ENCODE peak calls at places on chromosomes 4 and X, in six cellular contexts. S, I, Y, C, H and G are unnamed samples.

GRCh38 chr4:120331486-120332281 is 265.0 kb upstream of the MAD2L1 start:
- DNase-seq in S (no peak), I (no peak), Y (no peak), C (no peak), H (peak), G (no peak)

GRCh38 chr4:16827045-16827444 is 71.4 kb downstream of the LDB2 start:
- DNase-seq in S (no peak), I (no peak), Y (no peak), C (no peak), H (no peak), G (no peak)

GRCh38 chrX:40171513-40172168 is 73.9 kb upstream of the BCOR start:
- DNase-seq in S (peak), I (no peak), Y (peak), C (no peak), H (no peak), G (no peak)

GRCh38 chr4:55947254-55947882 is 1.4 kb upstream of the CEP135 start:
- DNase-seq in S (no peak), I (no peak), Y (no peak), C (no peak), H (peak), G (peak)

GRCh38 chr4:72857216-72857615 is 212.3 kb downstream of the COX18 start:
- DNase-seq in S (no peak), I (no peak), Y (no peak), C (no peak), H (no peak), G (no peak)

GRCh38 chrX:19889582-19890342 is 2.4 kb upstream of the SH3KBP1 start:
- DNase-seq in S (no peak), I (peak), Y (peak), C (no peak), H (peak), G (peak)

GRCh38 chr4:139556071-139556734 is at the start of gene SETD7:
- DNase-seq in S (peak), I (peak), Y (peak), C (peak), H (peak), G (peak)

GRCh38 chr4:7737268-7737645 is 202.4 kb downstream of the AFAP1 start:
- DNase-seq in S (no peak), I (no peak), Y (no peak), C (no peak), H (no peak), G (no peak)

GRCh38 chr4:147195386-147195785 is 249.7 kb upstream of the TTC29 start:
- DNase-seq in S (peak), I (no peak), Y (no peak), C (no peak), H (no peak), G (no peak)

GRCh38 chrX:81202413-81202794 is 502 bp downstream of the SH3BGRL start:
- DNase-seq in S (no peak), I (no peak), Y (peak), C (peak), H (no peak), G (no peak)

GRCh38 chrX:46737041-46737440 is 21.9 kb downstream of the SLC9A7 start:
- DNase-seq in S (no peak), I (no peak), Y (peak), C (no peak), H (no peak), G (no peak)

GRCh38 chr4:1556541-1557220 is 127.4 kb downstream of the FAM53A start:
- DNase-seq in S (no peak), I (no peak), Y (no peak), C (no peak), H (no peak), G (no peak)

GRCh38 chrX:120023259-120023658 is 54.2 kb downstream of the RHOXF2B start:
- DNase-seq in S (no peak), I (no peak), Y (no peak), C (no peak), H (no peak), G (no peak)

GRCh38 chr4:113435893-113436292 is 325.6 kb downstream of the CAMK2D start:
- DNase-seq in S (no peak), I (peak), Y (peak), C (no peak), H (peak), G (no peak)

GRCh38 chr4:21790437-21791029 is 158.0 kb downstream of the KCNIP4 start:
- DNase-seq in S (no peak), I (no peak), Y (peak), C (no peak), H (peak), G (peak)

GRCh38 chr4:22410645-22411247 is 105.1 kb downstream of the ADGRA3 start:
- DNase-seq in S (no peak), I (no peak), Y (peak), C (no peak), H (no peak), G (peak)

GRCh38 chr4:5465956-5466355 is 242.4 kb downstream of the EVC2 start:
- DNase-seq in S (no peak), I (no peak), Y (no peak), C (no peak), H (no peak), G (no peak)

GRCh38 chr4:10164877-10165283 is 48.3 kb upstream of the WDR1 start:
- DNase-seq in S (peak), I (peak), Y (peak), C (peak), H (peak), G (peak)

GRCh38 chr4:159096434-159096833 is 6.4 kb upstream of the RAPGEF2 start:
- DNase-seq in S (no peak), I (no peak), Y (no peak), C (no peak), H (no peak), G (no peak)

GRCh38 chr4:22345678-22346077 is 170.2 kb downstream of the ADGRA3 start:
- DNase-seq in S (no peak), I (no peak), Y (no peak), C (peak), H (no peak), G (no peak)

GRCh38 chr4:11042760-11043159 is 358.2 kb upstream of the CLNK start:
- DNase-seq in S (no peak), I (no peak), Y (no peak), C (no peak), H (no peak), G (no peak)

GRCh38 chrX:106168107-106168506 is at the start of gene PWWP3B:
- DNase-seq in S (no peak), I (peak), Y (peak), C (peak), H (no peak), G (peak)

GRCh38 chr4:84100071-84100470 is 399.0 kb downstream of the NKX6-1 start:
- DNase-seq in S (no peak), I (no peak), Y (no peak), C (no peak), H (no peak), G (no peak)

GRCh38 chr4:93182722-93183121 is 645.8 kb upstream of the ATOH1 start:
- DNase-seq in S (no peak), I (peak), Y (no peak), C (no peak), H (no peak), G (no peak)

GRCh38 chr4:168960716-168961115 is 49.3 kb downstream of the CBR4 start:
- DNase-seq in S (no peak), I (no peak), Y (no peak), C (no peak), H (no peak), G (no peak)

GRCh38 chr4:1419708-1420107 is 13.5 kb upstream of the NKX1-1 start:
- DNase-seq in S (no peak), I (no peak), Y (no peak), C (no peak), H (no peak), G (no peak)

GRCh38 chr4:182680196-182680771 is 236.9 kb downstream of the DCTD start:
- DNase-seq in S (no peak), I (no peak), Y (no peak), C (peak), H (no peak), G (no peak)

GRCh38 chr4:145179201-145179860 is 1.1 kb downstream of the OTUD4 start:
- DNase-seq in S (peak), I (peak), Y (peak), C (peak), H (peak), G (peak)

GRCh38 chr4:122500852-122501501 is 44.5 kb upstream of the IL2 start:
- DNase-seq in S (no peak), I (no peak), Y (peak), C (no peak), H (peak), G (no peak)

GRCh38 chr4:140049924-140050681 is 103.9 kb downstream of the MAML3 start:
- DNase-seq in S (no peak), I (no peak), Y (peak), C (no peak), H (no peak), G (no peak)

GRCh38 chrX:46722742-46723568 is 36.0 kb downstream of the SLC9A7 start:
- DNase-seq in S (no peak), I (peak), Y (no peak), C (no peak), H (peak), G (no peak)

GRCh38 chr4:123246085-123246484 is 150.5 kb upstream of the SPRY1 start:
- DNase-seq in S (no peak), I (no peak), Y (no peak), C (no peak), H (no peak), G (no peak)

GRCh38 chr4:142762280-142762679 is 83.8 kb downstream of the INPP4B start:
- DNase-seq in S (no peak), I (no peak), Y (no peak), C (no peak), H (no peak), G (no peak)

GRCh38 chr4:2274320-2275043 is 12.6 kb upstream of the MXD4 start:
- DNase-seq in S (no peak), I (no peak), Y (no peak), C (no peak), H (no peak), G (no peak)